ENCODE peak calls at places on chromosomes 2 and 18, in nine cellular contexts. E is HL-60, O is gastrocnemius medialis, W is thoracic aorta, P is upper lobe of right lung, V is A549, R is ovary, K is body of pancreas, L is RWPE1. A is an unnamed sample.

GRCh38 chr2:217489145-217489960 is 513.4 kb downstream of the TNS1 start:
- DNase-seq in E (no peak), V (no peak), L (peak; percentile 71), W (no peak), K (no peak), P (no peak), O (no peak), R (no peak), A (no peak)

GRCh38 chr2:15042824-15043223 is 410.3 kb downstream of the LRATD1 start:
- DNase-seq in R (no peak), P (no peak), O (no peak), V (no peak), E (peak; percentile 79), K (no peak), L (no peak), W (no peak), A (no peak)

GRCh38 chr2:71829008-71829407 is 318.7 kb downstream of the CYP26B1 start:
- DNase-seq in O (no peak), W (no peak), K (no peak), V (no peak), E (no peak), L (no peak), P (no peak), R (no peak), A (no peak)

GRCh38 chr2:72911256-72911655 is 6.1 kb upstream of the EMX1 start:
- DNase-seq in O (no peak), V (no peak), P (no peak), K (no peak), W (no peak), E (no peak), L (no peak), R (no peak), A (no peak)

GRCh38 chr2:160114020-160114419 is 51.6 kb upstream of the PLA2R1 start:
- DNase-seq in P (no peak), W (no peak), R (no peak), V (no peak), K (no peak), E (no peak), L (no peak), O (no peak), A (no peak)

GRCh38 chr2:197256021-197256420 is 54.6 kb downstream of the ANKRD44 start:
- DNase-seq in K (no peak), W (no peak), E (no peak), V (no peak), R (no peak), L (no peak), P (no peak), O (no peak), A (no peak)

GRCh38 chr2:60764736-60765534 is 8.9 kb downstream of the PAPOLG start:
- DNase-seq in L (no peak), V (no peak), O (no peak), W (no peak), P (no peak), K (no peak), R (no peak), E (no peak), A (no peak)

GRCh38 chr2:42117923-42118758 is 51.0 kb upstream of the EML4 start:
- DNase-seq in P (no peak), K (no peak), E (peak; percentile 33), V (no peak), R (no peak), W (no peak), O (no peak), L (no peak), A (peak; percentile 85)

GRCh38 chr18:46469186-46469915 is 187.7 kb downstream of the LOXHD1 start:
- DNase-seq in O (no peak), W (no peak), E (no peak), V (no peak), L (peak; percentile 28), R (no peak), K (no peak), P (no peak), A (no peak)

GRCh38 chr18:68220458-68220857 is 494.4 kb downstream of the TMX3 start:
- DNase-seq in O (no peak), P (no peak), V (no peak), K (no peak), E (no peak), W (no peak), R (no peak), L (no peak), A (no peak)

GRCh38 chr18:9808530-9809241 is 77.1 kb upstream of the TXNDC2 start:
- DNase-seq in V (no peak), O (no peak), L (peak; percentile 45), P (no peak), K (peak; percentile 54), R (no peak), E (no peak), W (no peak), A (no peak)

GRCh38 chr2:170087394-170087793 is 90.6 kb upstream of the MYO3B start:
- DNase-seq in R (no peak), P (no peak), O (no peak), V (no peak), K (no peak), L (no peak), E (no peak), W (no peak), A (no peak)

GRCh38 chr2:125167820-125168219 is 1142.7 kb downstream of the CNTNAP5 start:
- DNase-seq in L (no peak), O (no peak), E (no peak), W (no peak), R (no peak), V (no peak), K (no peak), P (no peak), A (no peak)

GRCh38 chr2:147082850-147083522 is 761.8 kb upstream of the ACVR2A start:
- DNase-seq in V (peak; percentile 5), K (peak; percentile 55), O (peak; percentile 9), E (peak; percentile 31), W (no peak), R (no peak), P (no peak), L (peak; percentile 55), A (no peak)

GRCh38 chr2:205738341-205738968 is 56.2 kb downstream of the NRP2 start:
- DNase-seq in V (no peak), P (no peak), W (no peak), K (no peak), L (no peak), E (no peak), R (no peak), O (no peak), A (no peak)

DNA sequence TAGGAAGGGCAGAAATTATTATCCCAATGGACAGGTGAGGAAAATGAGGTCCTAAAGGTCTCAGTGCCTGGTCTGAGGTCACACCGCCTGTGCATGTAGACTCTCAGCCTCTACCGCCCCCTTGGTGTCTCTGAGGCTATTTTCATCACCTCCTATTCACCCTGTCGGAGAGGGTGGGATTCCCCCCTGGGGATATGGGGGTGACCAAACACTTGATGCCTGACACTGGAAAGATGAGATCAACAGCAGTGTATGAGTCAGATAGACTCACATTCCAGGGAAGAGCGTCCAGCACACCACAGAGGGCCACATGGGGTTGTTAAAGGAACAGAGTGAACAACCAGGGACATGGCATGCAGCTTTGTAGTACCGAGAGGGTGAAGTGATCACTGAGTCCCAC is 199.7 kb downstream of the SMAD2 start:
- DNase-seq in P (no peak), K (no peak), O (no peak), W (no peak), L (no peak), R (no peak), E (no peak), V (no peak), A (no peak)
- TF ChIP-seq CTCF in P (no peak), K (no peak), O (no peak), W (no peak), L (no peak), R (no peak), E (no peak), V (no peak), A (no peak)

DNA sequence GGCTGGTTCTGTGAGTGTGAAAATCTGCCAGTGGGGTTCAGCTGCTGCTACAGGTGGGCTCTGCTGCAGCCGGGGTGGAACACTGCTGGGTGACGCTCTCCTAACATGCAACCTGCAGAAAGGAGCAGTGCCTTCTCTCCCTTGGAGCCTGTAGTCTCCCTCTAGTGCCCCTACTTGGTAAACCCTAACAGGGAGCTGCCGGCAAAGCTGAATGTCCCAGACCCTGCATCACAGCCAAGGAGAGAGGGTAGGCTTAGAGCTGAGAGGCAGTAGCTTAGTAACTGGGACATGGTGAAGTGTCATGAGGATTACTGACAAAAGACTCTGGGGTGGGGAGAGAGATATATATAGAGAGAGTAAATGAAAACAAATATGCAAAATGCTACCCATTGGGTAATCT is 9.8 kb downstream of the NCAPH start:
- DNase-seq in O (no peak), V (no peak), P (no peak), L (no peak), E (no peak), R (no peak), W (no peak), K (no peak), A (no peak)
- TF ChIP-seq CTCF in O (no peak), V (no peak), P (no peak), L (no peak), E (no peak), R (no peak), W (no peak), K (no peak), A (no peak)

GRCh38 chr2:109663721-109664120 is 49.6 kb downstream of the SOWAHC start:
- DNase-seq in W (peak; percentile 62), P (no peak), L (peak; percentile 61), K (peak; percentile 46), R (peak; percentile 57), V (no peak), E (no peak), O (peak; percentile 14), A (no peak)

GRCh38 chr2:109659356-109660045 is 45.3 kb downstream of the SOWAHC start:
- DNase-seq in V (no peak), R (no peak), O (no peak), K (no peak), W (no peak), P (no peak), L (no peak), E (no peak), A (no peak)

GRCh38 chr2:109666466-109666865 is 52.3 kb downstream of the SOWAHC start:
- DNase-seq in E (no peak), O (no peak), K (no peak), P (no peak), R (no peak), W (no peak), L (no peak), V (no peak), A (no peak)

GRCh38 chr2:109660046-109660860 is 46.1 kb downstream of the SOWAHC start:
- DNase-seq in O (no peak), E (no peak), V (no peak), K (no peak), W (no peak), P (no peak), R (no peak), L (no peak), A (no peak)

GRCh38 chr2:109662889-109663288 is 48.7 kb downstream of the SOWAHC start:
- DNase-seq in L (no peak), K (no peak), O (no peak), E (no peak), W (no peak), R (no peak), V (no peak), P (no peak), A (no peak)
- TF ChIP-seq CTCF in L (no peak), K (peak; percentile 47), O (no peak), E (no peak), W (no peak), R (no peak), V (peak; percentile 6), P (peak; percentile 21), A (peak; percentile 29)

DNA sequence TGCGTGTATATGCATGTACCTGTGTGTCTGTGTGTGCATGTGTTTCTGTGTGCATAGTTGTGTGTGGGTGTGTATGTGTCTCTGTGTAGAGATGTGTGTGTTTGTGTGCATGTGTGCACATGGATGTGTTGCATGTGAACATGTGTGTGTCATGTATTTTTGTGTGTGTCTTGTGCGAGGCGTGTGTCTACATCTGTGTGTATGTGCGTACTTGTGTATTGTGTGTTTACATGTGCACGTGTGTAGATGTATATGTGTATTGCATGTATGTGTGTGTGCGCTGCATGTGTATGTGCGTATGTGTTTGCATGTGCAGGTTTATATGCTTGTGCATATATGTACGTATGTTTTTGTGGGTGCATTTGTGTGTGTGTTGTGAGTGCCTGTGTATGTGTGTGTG is 735.2 kb downstream of the GALR1 start:
- DNase-seq in L (no peak), P (no peak), O (no peak), E (no peak), V (no peak), W (no peak), K (no peak), R (no peak), A (no peak)
- TF ChIP-seq CTCF in L (no peak), P (no peak), O (no peak), E (no peak), V (no peak), W (no peak), K (no peak), R (no peak), A (no peak)